ENCODE peak calls at places on chromosomes 4 and X, in four cellular contexts. One of them, this sample, is unnamed.

GRCh38 chr4:138919094-138919936 is 96.3 kb upstream of the NOCT start:
- DNase-seq in esophagus squamous epithelium: no peak
- DNase-seq in right lobe of liver: peak
- DNase-seq in body of pancreas: peak
- DNase-seq in this sample: peak

GRCh38 chr4:2829933-2830451 is 13.7 kb upstream of the ADD1 start:
- DNase-seq in esophagus squamous epithelium: no peak
- DNase-seq in right lobe of liver: no peak
- DNase-seq in body of pancreas: peak
- DNase-seq in this sample: no peak

GRCh38 chr4:11397146-11397545 is 31.5 kb downstream of the HS3ST1 start:
- DNase-seq in esophagus squamous epithelium: no peak
- DNase-seq in right lobe of liver: no peak
- DNase-seq in body of pancreas: no peak
- DNase-seq in this sample: no peak

GRCh38 chrX:72046447-72046846 is 85.3 kb downstream of the RTL5 start:
- DNase-seq in esophagus squamous epithelium: no peak
- DNase-seq in right lobe of liver: no peak
- DNase-seq in body of pancreas: no peak
- DNase-seq in this sample: no peak

GRCh38 chrX:151713859-151714258 is 2.0 kb upstream of the FATE1 start:
- DNase-seq in esophagus squamous epithelium: no peak
- DNase-seq in right lobe of liver: peak
- DNase-seq in body of pancreas: peak
- DNase-seq in this sample: peak

GRCh38 chrX:140050906-140051305 is 85.6 kb upstream of the CXorf66 start:
- DNase-seq in esophagus squamous epithelium: no peak
- DNase-seq in right lobe of liver: no peak
- DNase-seq in body of pancreas: no peak
- DNase-seq in this sample: peak

GRCh38 chr4:169707958-169708643 is 49.6 kb downstream of the HPF1 start:
- DNase-seq in esophagus squamous epithelium: no peak
- DNase-seq in right lobe of liver: no peak
- DNase-seq in body of pancreas: no peak
- DNase-seq in this sample: no peak

GRCh38 chr4:138439143-138439581 is 197.0 kb upstream of the SLC7A11 start:
- DNase-seq in esophagus squamous epithelium: no peak
- DNase-seq in right lobe of liver: no peak
- DNase-seq in body of pancreas: no peak
- DNase-seq in this sample: no peak

GRCh38 chr4:8727131-8727530 is 134.6 kb downstream of the CPZ start:
- DNase-seq in esophagus squamous epithelium: no peak
- DNase-seq in right lobe of liver: peak
- DNase-seq in body of pancreas: no peak
- DNase-seq in this sample: no peak

GRCh38 chr4:2948895-2949781 is 14.1 kb downstream of the NOP14 start:
- DNase-seq in esophagus squamous epithelium: no peak
- DNase-seq in right lobe of liver: no peak
- DNase-seq in body of pancreas: peak
- DNase-seq in this sample: peak

GRCh38 chrX:48460606-48461005 is 9.5 kb downstream of the SLC38A5 start:
- DNase-seq in esophagus squamous epithelium: no peak
- DNase-seq in right lobe of liver: no peak
- DNase-seq in body of pancreas: no peak
- DNase-seq in this sample: no peak

GRCh38 chr4:4461178-4461577 is 74.3 kb downstream of the NSG1 start:
- DNase-seq in esophagus squamous epithelium: no peak
- DNase-seq in right lobe of liver: no peak
- DNase-seq in body of pancreas: no peak
- DNase-seq in this sample: no peak

GRCh38 chrX:136953867-136954787 is 73.6 kb upstream of the RBMX start:
- DNase-seq in esophagus squamous epithelium: peak
- DNase-seq in right lobe of liver: peak
- DNase-seq in body of pancreas: peak
- DNase-seq in this sample: peak

GRCh38 chr4:7529368-7529923 is 94.7 kb upstream of the PSAPL1 start:
- DNase-seq in esophagus squamous epithelium: no peak
- DNase-seq in right lobe of liver: no peak
- DNase-seq in body of pancreas: no peak
- DNase-seq in this sample: no peak

GRCh38 chr4:37602454-37603069 is 83.6 kb downstream of the RELL1 start:
- DNase-seq in esophagus squamous epithelium: no peak
- DNase-seq in right lobe of liver: no peak
- DNase-seq in body of pancreas: peak
- DNase-seq in this sample: no peak

GRCh38 chr4:113433536-113434246 is 327.8 kb downstream of the CAMK2D start:
- DNase-seq in esophagus squamous epithelium: no peak
- DNase-seq in right lobe of liver: no peak
- DNase-seq in body of pancreas: no peak
- DNase-seq in this sample: no peak

GRCh38 chr4:31081375-31081774 is 361.2 kb downstream of the PCDH7 start:
- DNase-seq in esophagus squamous epithelium: no peak
- DNase-seq in right lobe of liver: no peak
- DNase-seq in body of pancreas: no peak
- DNase-seq in this sample: no peak

GRCh38 chr4:3831529-3832150 is 65.5 kb downstream of the ADRA2C start:
- DNase-seq in esophagus squamous epithelium: no peak
- DNase-seq in right lobe of liver: no peak
- DNase-seq in body of pancreas: no peak
- DNase-seq in this sample: no peak

GRCh38 chr4:122732329-122733026 is at the start of gene BBS12:
- DNase-seq in esophagus squamous epithelium: peak
- DNase-seq in right lobe of liver: peak
- DNase-seq in body of pancreas: peak
- DNase-seq in this sample: peak
- TF ChIP-seq POLR2A in esophagus squamous epithelium: no peak
- TF ChIP-seq POLR2A in right lobe of liver: peak
- TF ChIP-seq POLR2A in body of pancreas: no peak
- TF ChIP-seq POLR2A in this sample: no peak

DNA sequence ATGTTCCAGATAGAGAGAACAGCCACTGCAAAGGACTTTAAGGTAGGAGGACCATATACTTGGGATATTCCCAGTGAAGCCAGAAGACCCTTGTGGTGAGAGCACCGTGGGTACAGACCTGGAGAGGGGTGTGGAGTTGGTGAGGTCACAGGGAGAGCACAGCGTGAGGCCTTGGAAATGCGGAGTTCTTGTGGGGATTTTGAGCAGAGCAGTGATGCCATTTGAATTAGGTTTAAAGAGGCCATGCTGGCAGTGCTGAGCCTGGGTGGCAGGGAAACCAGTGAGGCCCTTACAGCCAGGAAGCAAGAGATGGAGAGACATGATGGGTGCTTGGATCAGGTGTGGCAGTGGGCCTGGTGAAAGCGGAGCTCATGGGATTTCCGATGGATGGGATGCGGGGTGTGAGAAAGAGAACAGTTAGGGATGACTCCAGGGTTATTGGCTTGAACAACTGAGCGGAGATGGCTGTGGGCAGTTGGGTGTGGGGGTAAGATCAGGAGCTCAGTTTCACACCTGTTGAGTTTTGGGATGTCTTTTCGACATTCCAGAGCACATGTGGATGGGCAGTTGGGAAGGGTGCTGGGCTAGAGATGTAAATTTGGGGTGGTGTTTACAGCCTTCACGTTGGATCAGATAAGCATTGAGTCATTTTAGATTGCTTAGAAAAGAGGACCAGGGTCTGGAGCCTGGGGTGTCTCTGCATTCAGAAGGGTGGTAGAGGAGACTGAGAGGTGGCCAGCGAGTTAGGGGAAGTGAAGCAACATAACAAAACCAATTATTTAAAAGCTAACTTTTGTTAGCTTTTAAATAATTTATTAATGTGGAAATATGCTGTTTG is 68.9 kb downstream of the TMEM131L start:
- DNase-seq in esophagus squamous epithelium: no peak
- DNase-seq in right lobe of liver: no peak
- DNase-seq in body of pancreas: no peak
- DNase-seq in this sample: no peak
- H3K4me3 ChIP-seq in esophagus squamous epithelium: no peak
- H3K4me3 ChIP-seq in right lobe of liver: no peak
- H3K4me3 ChIP-seq in body of pancreas: no peak
- H3K4me3 ChIP-seq in this sample: no peak

DNA sequence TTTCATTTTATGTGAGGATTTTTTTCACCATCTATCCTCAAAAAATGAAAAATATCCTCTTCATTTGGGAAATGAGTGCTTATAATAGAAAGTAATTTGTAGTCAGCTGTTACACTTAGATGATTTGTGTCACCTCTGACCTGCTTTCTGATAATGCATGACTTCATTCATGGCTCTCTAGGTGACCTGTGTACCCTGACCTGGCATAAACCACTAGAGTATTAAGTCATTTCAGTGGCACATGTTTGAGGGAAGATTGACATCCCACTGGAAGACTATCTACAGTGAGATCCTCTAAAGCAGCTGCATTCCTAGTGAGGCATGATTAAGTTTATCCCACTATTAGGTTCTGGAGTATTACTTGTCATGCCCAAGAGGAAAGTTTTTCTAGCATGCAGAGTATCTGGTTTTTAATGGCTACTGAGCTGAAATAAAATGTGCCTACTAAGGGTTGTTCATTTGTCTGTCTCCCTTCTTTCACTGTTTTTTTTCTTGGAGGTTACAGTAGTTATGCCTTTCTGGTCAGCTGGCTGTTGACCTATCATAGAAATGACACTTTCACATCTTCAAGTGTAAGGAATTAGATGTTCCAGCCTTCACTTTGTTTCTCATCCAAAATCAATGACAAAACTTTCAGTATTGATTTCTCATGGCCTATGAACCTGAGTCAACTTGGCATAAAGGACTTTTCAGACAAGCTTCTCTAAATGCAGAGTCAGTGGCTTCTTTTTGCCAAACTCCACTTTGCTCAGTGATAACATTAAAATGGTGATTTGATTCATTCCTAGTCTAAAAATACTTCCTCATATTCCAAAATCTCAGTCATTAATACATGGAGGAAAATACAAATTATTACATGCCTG is 33.1 kb downstream of the TET2 start:
- DNase-seq in esophagus squamous epithelium: no peak
- DNase-seq in right lobe of liver: no peak
- DNase-seq in body of pancreas: no peak
- DNase-seq in this sample: no peak
- TF ChIP-seq POLR2A in esophagus squamous epithelium: no peak
- TF ChIP-seq POLR2A in right lobe of liver: no peak
- TF ChIP-seq POLR2A in body of pancreas: no peak
- TF ChIP-seq POLR2A in this sample: no peak

DNA sequence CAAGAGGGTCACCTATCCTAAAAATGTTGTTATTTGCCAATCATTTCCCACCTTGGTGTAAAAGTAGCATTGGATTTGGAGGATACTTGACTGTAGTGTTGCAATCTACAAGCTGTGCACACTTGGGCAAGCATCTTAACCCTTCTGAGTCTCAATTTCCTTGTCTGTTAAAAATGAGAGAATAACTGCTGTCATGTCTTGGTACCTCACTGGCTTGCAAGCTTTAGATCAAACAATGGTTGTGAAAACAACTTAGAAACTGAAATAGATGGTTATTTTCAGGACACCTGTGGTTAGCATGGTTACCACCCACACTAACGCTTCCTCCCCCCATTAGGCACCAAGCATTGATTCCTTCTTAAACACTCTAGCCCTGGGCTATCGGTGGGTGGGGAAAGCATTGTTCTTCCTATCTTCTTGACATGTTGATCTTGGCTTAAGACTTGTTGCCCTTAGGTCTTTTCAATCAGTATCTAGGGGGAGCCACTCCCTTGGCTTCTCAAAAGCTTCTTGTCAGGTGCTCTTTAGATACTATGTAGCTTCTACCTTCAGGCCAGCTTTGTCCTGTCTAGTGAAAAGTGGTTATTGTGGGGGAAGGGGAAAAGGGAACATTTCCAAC is 10.6 kb upstream of the AMOT start:
- DNase-seq in esophagus squamous epithelium: no peak
- DNase-seq in right lobe of liver: no peak
- DNase-seq in body of pancreas: no peak
- DNase-seq in this sample: no peak
- H3K4me3 ChIP-seq in esophagus squamous epithelium: no peak
- H3K4me3 ChIP-seq in right lobe of liver: no peak
- H3K4me3 ChIP-seq in body of pancreas: no peak
- H3K4me3 ChIP-seq in this sample: no peak

DNA sequence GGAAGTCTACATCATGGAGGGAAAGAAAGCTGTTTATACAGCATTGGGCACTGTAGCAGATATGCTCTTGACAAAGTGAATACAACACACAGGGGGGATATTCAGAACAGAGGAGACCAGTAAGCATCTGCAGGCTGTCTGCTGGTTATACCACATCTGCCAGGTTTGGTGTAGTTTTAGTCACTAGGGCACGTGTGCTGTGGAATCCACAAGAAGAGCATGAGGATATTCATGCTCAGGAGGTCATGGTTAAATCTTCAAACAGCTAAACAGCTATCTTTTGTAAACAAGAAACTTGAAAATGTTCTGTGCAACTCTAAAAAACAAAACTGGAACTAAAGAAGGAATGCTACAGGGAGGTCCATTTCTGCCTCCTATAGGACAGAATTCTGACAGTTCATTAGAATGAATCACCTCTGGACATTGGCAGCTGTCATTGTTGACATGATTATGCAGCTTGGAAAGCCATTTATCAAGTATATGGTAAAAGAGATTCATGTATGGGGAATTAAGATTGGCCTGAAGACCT is 175.8 kb downstream of the RCHY1 start:
- DNase-seq in esophagus squamous epithelium: no peak
- DNase-seq in right lobe of liver: no peak
- DNase-seq in body of pancreas: no peak
- DNase-seq in this sample: no peak
- TF ChIP-seq POLR2A in esophagus squamous epithelium: no peak
- TF ChIP-seq POLR2A in right lobe of liver: no peak
- TF ChIP-seq POLR2A in body of pancreas: no peak
- TF ChIP-seq POLR2A in this sample: no peak

DNA sequence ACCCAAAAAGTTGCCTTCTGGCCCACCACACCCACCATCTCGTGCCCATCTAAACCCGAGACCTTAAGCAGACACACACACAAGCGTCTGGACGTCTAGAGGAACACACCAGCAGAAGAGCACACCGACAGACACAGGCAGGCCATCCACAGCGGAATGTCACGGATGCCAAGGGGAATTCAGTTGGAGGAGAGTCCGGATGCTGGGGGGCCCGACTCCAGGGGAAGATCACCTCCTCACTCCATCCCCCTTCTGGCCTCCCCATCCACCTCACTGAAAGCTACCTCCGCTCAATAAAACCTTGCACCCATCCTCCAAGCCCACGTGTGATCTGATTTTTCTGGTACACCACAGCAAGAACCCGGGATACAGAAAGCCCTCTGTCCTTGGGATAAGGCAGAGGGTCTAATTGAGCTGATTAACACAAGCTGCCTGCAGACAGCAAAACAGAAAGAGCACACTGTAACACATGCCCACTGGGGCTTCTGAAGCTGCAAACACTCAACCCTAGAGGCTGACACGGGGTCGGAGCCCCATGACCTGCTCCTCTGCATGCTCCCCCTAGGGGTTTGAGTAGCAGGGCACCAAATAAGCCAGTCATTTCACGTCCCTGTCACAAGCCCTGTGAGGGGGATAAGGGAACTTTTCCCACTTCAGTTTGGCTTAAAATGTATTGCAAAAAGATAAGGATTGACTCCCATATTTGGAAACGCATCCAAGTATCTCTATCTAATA is 339.6 kb upstream of the PCDH10 start:
- DNase-seq in esophagus squamous epithelium: no peak
- DNase-seq in right lobe of liver: no peak
- DNase-seq in body of pancreas: no peak
- DNase-seq in this sample: peak
- H3K4me3 ChIP-seq in esophagus squamous epithelium: no peak
- H3K4me3 ChIP-seq in right lobe of liver: no peak
- H3K4me3 ChIP-seq in body of pancreas: no peak
- H3K4me3 ChIP-seq in this sample: no peak